ENCODE peak calls at places on chromosomes 4 and X, in six cellular contexts. G is fibroblast of lung, X is DND-41, O is mesenchymal stem cell, N is MM.1S, Y is PC-3. F is an unnamed sample.

GRCh38 chr4:41178372-41179085 is 35.8 kb downstream of the APBB2 start:
- DNase-seq in X (no peak), O (peak; percentile 32), Y (peak; percentile 80), G (peak; percentile 95), N (no peak), F (no peak)

GRCh38 chr4:101345596-101346311 is 1.6 kb downstream of the PPP3CA start:
- DNase-seq in O (peak; percentile 70), X (peak; percentile 82), G (peak; percentile 63), N (peak; percentile 51), Y (peak; percentile 36), F (peak; percentile 88)

GRCh38 chr4:80475236-80475635 is 139.7 kb downstream of the CFAP299 start:
- DNase-seq in G (no peak), X (no peak), Y (no peak), O (no peak), N (no peak), F (no peak)

GRCh38 chr4:94486372-94486801 is 34.6 kb downstream of the PDLIM5 start:
- DNase-seq in O (peak; percentile 46), G (no peak), X (no peak), N (no peak), Y (peak; percentile 86), F (no peak)

GRCh38 chrX:117743469-117744251 is 372.9 kb downstream of the KLHL13 start:
- DNase-seq in G (no peak), Y (peak; percentile 27), N (peak; percentile 20), X (no peak), O (no peak), F (no peak)

GRCh38 chr4:22091351-22091731 is 142.8 kb upstream of the KCNIP4 start:
- DNase-seq in N (no peak), X (no peak), Y (peak; percentile 21), O (no peak), G (no peak), F (no peak)

GRCh38 chrX:2863646-2864045 is 34.9 kb downstream of the GYG2 start:
- DNase-seq in G (no peak), X (no peak), N (no peak), O (peak; percentile 31), Y (no peak), F (no peak)

GRCh38 chr4:55618546-55619143 is 17.5 kb downstream of the NMU start:
- DNase-seq in Y (no peak), O (no peak), G (no peak), N (no peak), X (no peak), F (no peak)

GRCh38 chrX:2614911-2615310 is 76.2 kb upstream of the CD99 start:
- DNase-seq in X (no peak), N (no peak), Y (peak; percentile 35), G (peak; percentile 78), O (peak; percentile 91), F (no peak)

GRCh38 chr4:124713213-124713592 is 671 bp upstream of the ANKRD50 start:
- DNase-seq in O (peak; percentile 89), X (peak; percentile 44), N (peak; percentile 66), G (peak; percentile 87), Y (peak; percentile 65), F (peak; percentile 86)

GRCh38 chr4:147831452-147832192 is 99.7 kb downstream of the ARHGAP10 start:
- DNase-seq in G (peak; percentile 78), N (no peak), Y (peak; percentile 89), O (peak; percentile 95), X (no peak), F (no peak)

GRCh38 chr4:88533088-88533790 is 9.7 kb upstream of the PYURF start:
- DNase-seq in Y (peak; percentile 26), N (no peak), G (peak; percentile 50), O (peak; percentile 49), X (no peak), F (no peak)

GRCh38 chr4:119627267-119628190 is 1.1 kb downstream of the PDE5A start:
- DNase-seq in Y (peak; percentile 63), G (peak; percentile 92), O (peak; percentile 82), X (no peak), N (peak; percentile 80), F (peak; percentile 92)

GRCh38 chr4:41525129-41525528 is 12.8 kb upstream of the LIMCH1 start:
- DNase-seq in G (peak; percentile 50), O (peak; percentile 75), X (no peak), N (no peak), Y (no peak), F (no peak)

GRCh38 chrX:48695925-48696300 is 621 bp upstream of the SUV39H1 start:
- DNase-seq in G (no peak), N (no peak), X (no peak), O (no peak), Y (peak; percentile 9), F (no peak)

GRCh38 chr4:111323496-111323895 is 700.6 kb upstream of the PITX2 start:
- DNase-seq in G (peak; percentile 23), Y (peak; percentile 44), X (no peak), O (peak; percentile 21), N (no peak), F (no peak)

GRCh38 chr4:152340818-152341217 is 195.1 kb downstream of the FBXW7 start:
- DNase-seq in N (no peak), Y (no peak), G (no peak), O (no peak), X (no peak), F (no peak)
- H3K4me1 ChIP-seq in N (no peaks in the 10 kb centered on the region), Y (no peaks in the 10 kb centered on the region), G (no peaks in the 10 kb centered on the region), O (no peaks in the 10 kb centered on the region), X (no peaks in the 10 kb centered on the region), F (no peaks in the 10 kb centered on the region)

GRCh38 chr4:1751155-1751918 is 30.0 kb downstream of the TACC3 start:
- DNase-seq in N (no peak), G (no peak), Y (no peak), X (no peak), O (no peak), F (no peak)
- H3K9ac ChIP-seq in N (no peak overlapping the region), G (no peak overlapping the region), Y (no peak overlapping the region), X (no peak overlapping the region), O (no peak overlapping the region), F (no peak overlapping the region)

DNA sequence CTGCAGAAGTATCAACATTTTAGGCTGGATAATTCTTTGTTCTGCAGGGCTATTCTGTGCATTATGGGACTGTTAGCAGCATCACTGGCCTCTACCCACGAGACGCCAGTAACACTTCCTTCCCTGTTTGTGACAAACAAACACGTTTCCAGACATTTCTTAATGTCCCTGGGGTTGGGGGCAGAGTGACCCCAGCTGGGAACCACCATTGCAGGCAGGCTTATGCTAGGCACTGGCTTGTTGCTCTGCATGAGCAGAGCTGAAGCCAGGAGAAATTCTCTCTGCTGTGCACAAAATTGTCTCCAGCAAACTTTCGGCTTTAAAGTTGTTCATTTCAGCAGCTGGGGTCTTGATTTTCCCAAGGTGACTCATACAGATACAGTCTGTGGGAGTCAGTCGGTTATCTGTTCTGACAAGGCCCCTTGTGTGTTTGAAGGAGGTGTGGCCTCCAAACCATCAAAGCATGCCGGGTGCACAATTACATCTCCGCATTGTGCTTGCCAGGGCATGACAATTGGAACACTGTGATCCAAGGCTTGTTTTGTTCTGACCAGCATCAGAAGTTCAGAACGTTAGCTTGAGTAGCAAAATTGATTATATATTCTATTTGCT is 156.4 kb upstream of the BOD1L1 start:
- DNase-seq in O (no peak), N (no peak), X (no peak), Y (no peak), G (no peak), F (no peak)
- H3K27ac ChIP-seq in O (peak overlapping the region; percentile 11), N (no peak overlapping the region), X (no peak overlapping the region), Y (no peak overlapping the region), G (no peak overlapping the region), F (no peak overlapping the region)

DNA sequence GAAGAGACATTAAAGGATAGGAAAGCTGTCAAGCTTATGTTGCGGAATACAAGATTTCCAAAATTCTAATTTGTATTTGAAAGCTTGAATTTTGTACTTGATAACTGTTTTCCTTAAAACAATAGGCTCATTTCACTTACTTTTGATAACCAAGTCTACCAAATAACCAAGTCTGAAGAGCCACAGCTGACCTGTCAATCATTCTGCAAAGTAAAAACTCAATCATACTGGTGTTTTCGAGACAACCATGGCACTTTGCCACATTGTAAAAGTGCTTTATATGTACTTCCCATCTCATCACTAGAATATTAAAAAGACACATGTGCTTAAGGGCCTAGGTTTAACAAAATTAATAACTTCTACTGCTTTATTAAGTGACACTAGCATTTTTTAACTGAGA is 47.9 kb downstream of the LEF1 start:
- DNase-seq in G (no peak), Y (no peak), X (no peak), O (no peak), N (no peak), F (no peak)
- H3K4me1 ChIP-seq in G (no peaks in the 10 kb centered on the region), Y (peaks cover 26% of the 10 kb centered on the region), X (peaks cover 51% of the 10 kb centered on the region), O (peaks cover 4% of the 10 kb centered on the region), N (peaks cover 32% of the 10 kb centered on the region), F (no peaks in the 10 kb centered on the region)

GRCh38 chr4:99946346-99947189 is at the start of gene DNAJB14:
- DNase-seq in N (peak; percentile 76), G (peak; percentile 75), O (peak; percentile 77), Y (peak; percentile 77), X (peak; percentile 86), F (peak; percentile 94)

GRCh38 chr4:99949034-99949998 is 759 bp downstream of the H2AZ1 start:
- DNase-seq in N (peak; percentile 93), G (peak; percentile 95), Y (peak; percentile 92), X (peak; percentile 95), O (peak; percentile 96), F (peak; percentile 94)

GRCh38 chr4:99945718-99946345 is 586 bp downstream of the DNAJB14 start:
- DNase-seq in N (peak; percentile 33), O (peak; percentile 60), X (no peak), Y (peak; percentile 15), G (peak; percentile 36), F (no peak)

GRCh38 chr4:99947190-99947578 is 766 bp upstream of the DNAJB14 start:
- DNase-seq in G (no peak), Y (no peak), X (no peak), O (no peak), N (peak; percentile 12), F (no peak)

GRCh38 chr4:99947608-99948007 is 1.2 kb upstream of the DNAJB14 start:
- DNase-seq in Y (no peak), O (peak; percentile 20), N (no peak), X (no peak), G (peak; percentile 3), F (no peak)
- H3K9ac ChIP-seq in Y (no peak overlapping the region), O (peak overlapping the region; percentile 96), N (peak overlapping the region; percentile 87), X (peak overlapping the region; percentile 93), G (no peak overlapping the region), F (no peak overlapping the region)